ENCODE peak calls at places on chromosomes 7 and 10, in seven cellular contexts. One of them, this sample, is unnamed.

GRCh38 chr10:24762966-24763623 is 39.4 kb upstream of the ARHGAP21 start:
- DNase-seq in A549: no peak
- DNase-seq in colonic mucosa: no peak
- DNase-seq in lower lobe of right lung: no peak
- DNase-seq in endothelial cell: no peak
- DNase-seq in HL-60: no peak
- DNase-seq in activated T-cell treated with anti-CD3 and anti-CD28 coated beads, Interleukin-2, amount 50 U/mL, for 4 hours: no peak
- DNase-seq in this sample: no peak

GRCh38 chr7:70042533-70042932 is 444.3 kb downstream of the AUTS2 start:
- DNase-seq in endothelial cell: no peak
- DNase-seq in colonic mucosa: no peak
- DNase-seq in A549: no peak
- DNase-seq in lower lobe of right lung: no peak
- DNase-seq in HL-60: no peak
- DNase-seq in activated T-cell treated with anti-CD3 and anti-CD28 coated beads, Interleukin-2, amount 50 U/mL, for 4 hours: no peak
- DNase-seq in this sample: peak

GRCh38 chr7:151990567-151990966 is 34.3 kb downstream of the GALNTL5 start:
- DNase-seq in HL-60: no peak
- DNase-seq in colonic mucosa: no peak
- DNase-seq in lower lobe of right lung: no peak
- DNase-seq in endothelial cell: no peak
- DNase-seq in activated T-cell treated with anti-CD3 and anti-CD28 coated beads, Interleukin-2, amount 50 U/mL, for 4 hours: no peak
- DNase-seq in A549: peak
- DNase-seq in this sample: no peak

GRCh38 chr7:27178366-27178765 is 4.2 kb upstream of the HOXA10 start:
- DNase-seq in HL-60: no peak
- DNase-seq in endothelial cell: no peak
- DNase-seq in colonic mucosa: no peak
- DNase-seq in activated T-cell treated with anti-CD3 and anti-CD28 coated beads, Interleukin-2, amount 50 U/mL, for 4 hours: no peak
- DNase-seq in A549: no peak
- DNase-seq in lower lobe of right lung: no peak
- DNase-seq in this sample: no peak

GRCh38 chr7:27491534-27491933 is 171.1 kb downstream of the HIBADH start:
- DNase-seq in endothelial cell: no peak
- DNase-seq in colonic mucosa: no peak
- DNase-seq in HL-60: no peak
- DNase-seq in activated T-cell treated with anti-CD3 and anti-CD28 coated beads, Interleukin-2, amount 50 U/mL, for 4 hours: no peak
- DNase-seq in A549: no peak
- DNase-seq in lower lobe of right lung: no peak
- DNase-seq in this sample: no peak

GRCh38 chr10:122856902-122857301 is 11.2 kb upstream of the CUZD1 start:
- DNase-seq in A549: no peak
- DNase-seq in endothelial cell: no peak
- DNase-seq in colonic mucosa: no peak
- DNase-seq in HL-60: no peak
- DNase-seq in activated T-cell treated with anti-CD3 and anti-CD28 coated beads, Interleukin-2, amount 50 U/mL, for 4 hours: no peak
- DNase-seq in lower lobe of right lung: no peak
- DNase-seq in this sample: no peak

GRCh38 chr10:22554481-22555182 is 159.7 kb downstream of the PIP4K2A start:
- DNase-seq in A549: no peak
- DNase-seq in endothelial cell: no peak
- DNase-seq in colonic mucosa: peak
- DNase-seq in activated T-cell treated with anti-CD3 and anti-CD28 coated beads, Interleukin-2, amount 50 U/mL, for 4 hours: no peak
- DNase-seq in lower lobe of right lung: peak
- DNase-seq in HL-60: no peak
- DNase-seq in this sample: no peak

GRCh38 chr7:115449689-115450088 is 527.8 kb downstream of the MDFIC start:
- DNase-seq in endothelial cell: no peak
- DNase-seq in A549: no peak
- DNase-seq in lower lobe of right lung: no peak
- DNase-seq in HL-60: no peak
- DNase-seq in colonic mucosa: no peak
- DNase-seq in activated T-cell treated with anti-CD3 and anti-CD28 coated beads, Interleukin-2, amount 50 U/mL, for 4 hours: no peak
- DNase-seq in this sample: no peak